ENCODE peak calls at places on chromosomes 5 and 9, in five cellular contexts. L, F, C, U and G are unnamed samples.

GRCh38 chr9:6660512-6660911 is 15.0 kb upstream of the GLDC start:
- DNase-seq in F (no peak), U (no peak), L (no peak), C (no peak), G (no peak)

GRCh38 chr5:3809455-3809854 is 213.8 kb downstream of the IRX1 start:
- DNase-seq in L (no peak), C (no peak), F (no peak), U (no peak), G (no peak)

GRCh38 chr9:27395484-27395921 is 98.6 kb upstream of the EQTN start:
- DNase-seq in L (no peak), C (no peak), U (no peak), F (no peak), G (no peak)

GRCh38 chr5:51988561-51988960 is 605.3 kb downstream of the ISL1 start:
- DNase-seq in F (no peak), C (no peak), U (no peak), L (no peak), G (no peak)

GRCh38 chr5:136730426-136730825 is 365.1 kb upstream of the TRPC7 start:
- DNase-seq in F (no peak), C (no peak), L (no peak), U (no peak), G (no peak)

GRCh38 chr9:123872710-123873109 is 57.2 kb downstream of the DENND1A start:
- DNase-seq in F (no peak), U (no peak), L (no peak), C (no peak), G (no peak)

GRCh38 chr9:2180704-2181103 is 165.6 kb downstream of the SMARCA2 start:
- DNase-seq in L (no peak), U (no peak), F (no peak), C (no peak), G (no peak)

GRCh38 chr5:93621340-93621872 is 38.4 kb downstream of the NR2F1 start:
- DNase-seq in F (no peak), C (peak; percentile 84), U (peak; percentile 71), L (no peak), G (no peak)

GRCh38 chr5:65961644-65962043 is 35.3 kb downstream of the ERBIN start:
- DNase-seq in C (no peak), U (no peak), F (no peak), L (peak; percentile 48), G (no peak)

GRCh38 chr9:14158911-14159310 is 155.0 kb downstream of the NFIB start:
- DNase-seq in C (no peak), L (peak; percentile 78), U (no peak), F (no peak), G (no peak)

GRCh38 chr5:171783051-171783450 is 2.6 kb upstream of the SMIM23 start:
- DNase-seq in U (no peak), L (no peak), C (no peak), F (no peak), G (no peak)

GRCh38 chr9:121901616-121902015 is 191.5 kb downstream of the TTLL11 start:
- DNase-seq in C (no peak), F (no peak), L (no peak), U (no peak), G (no peak)

GRCh38 chr5:122165574-122166021 is 36.3 kb downstream of the ZNF474 start:
- DNase-seq in C (no peak), L (no peak), U (no peak), F (no peak), G (no peak)

GRCh38 chr9:108443741-108444140 is 412.0 kb downstream of the ACTL7B start:
- DNase-seq in L (peak; percentile 84), C (no peak), U (no peak), F (no peak), G (no peak)

GRCh38 chr5:41527201-41527779 is 16.9 kb upstream of the PLCXD3 start:
- DNase-seq in L (peak; percentile 99), U (no peak), F (no peak), C (no peak), G (no peak)

GRCh38 chr9:121857941-121858340 is 206.5 kb downstream of the DAB2IP start:
- DNase-seq in F (no peak), C (no peak), L (no peak), U (no peak), G (no peak)

GRCh38 chr5:63958654-63959053 is 3.6 kb downstream of the HTR1A start:
- DNase-seq in C (no peak), U (no peak), F (no peak), L (no peak), G (no peak)

GRCh38 chr9:87336407-87336806 is 161.3 kb upstream of the DAPK1 start:
- DNase-seq in C (no peak), F (no peak), L (peak; percentile 3), U (no peak), G (no peak)

GRCh38 chr9:82781965-82782392 is 281.0 kb downstream of the RASEF start:
- DNase-seq in L (no peak), C (peak; percentile 78), F (no peak), U (no peak), G (no peak)

GRCh38 chr9:129783516-129784361 is 19.2 kb upstream of the TOR1B start:
- DNase-seq in U (peak; percentile 44), L (peak; percentile 57), C (peak; percentile 79), F (peak; percentile 86), G (peak; percentile 66)

GRCh38 chr9:2469681-2470141 is 151.9 kb upstream of the VLDLR start:
- DNase-seq in F (peak; percentile 40), L (peak; percentile 58), C (no peak), U (no peak), G (no peak)

GRCh38 chr9:133553978-133554713 is 19.6 kb downstream of the ADAMTSL2 start:
- DNase-seq in F (no peak), L (no peak), C (no peak), U (no peak), G (no peak)

GRCh38 chr5:58127486-58128220 is 332.2 kb downstream of the PLK2 start:
- DNase-seq in L (no peak), U (no peak), C (no peak), F (no peak), G (no peak)